ENCODE peak calls at places on chromosomes 13 and 19, in eight cellular contexts. One of them, this sample, is unnamed.

GRCh38 chr19:45500918-45501729 is 2.9 kb downstream of the PPM1N start:
- DNase-seq in body of pancreas: no peak
- DNase-seq in stomach: no peak
- DNase-seq in tibial nerve: no peak
- DNase-seq in HCT116: no peak
- DNase-seq in cardiac fibroblast: no peak
- DNase-seq in fibroblast of lung: no peak
- DNase-seq in IMR-90: no peak
- DNase-seq in this sample: no peak

GRCh38 chr13:81224502-81224833 is 883.5 kb upstream of the SPRY2 start:
- DNase-seq in body of pancreas: no peak
- DNase-seq in stomach: no peak
- DNase-seq in tibial nerve: no peak
- DNase-seq in HCT116: no peak
- DNase-seq in cardiac fibroblast: no peak
- DNase-seq in fibroblast of lung: no peak
- DNase-seq in IMR-90: no peak
- DNase-seq in this sample: no peak

GRCh38 chr19:51651216-51651846 is 4.7 kb upstream of the SIGLEC14 start:
- DNase-seq in body of pancreas: no peak
- DNase-seq in stomach: no peak
- DNase-seq in tibial nerve: no peak
- DNase-seq in HCT116: no peak
- DNase-seq in cardiac fibroblast: no peak
- DNase-seq in fibroblast of lung: no peak
- DNase-seq in IMR-90: no peak
- DNase-seq in this sample: no peak

GRCh38 chr13:23554000-23554399 is 16.2 kb upstream of the TNFRSF19 start:
- DNase-seq in body of pancreas: no peak
- DNase-seq in stomach: no peak
- DNase-seq in tibial nerve: no peak
- DNase-seq in HCT116: peak
- DNase-seq in cardiac fibroblast: no peak
- DNase-seq in fibroblast of lung: no peak
- DNase-seq in IMR-90: peak
- DNase-seq in this sample: peak

GRCh38 chr19:16756649-16757048 is 37.0 kb downstream of the NWD1 start:
- DNase-seq in body of pancreas: no peak
- DNase-seq in stomach: no peak
- DNase-seq in tibial nerve: no peak
- DNase-seq in HCT116: no peak
- DNase-seq in cardiac fibroblast: no peak
- DNase-seq in fibroblast of lung: no peak
- DNase-seq in IMR-90: no peak
- DNase-seq in this sample: no peak

GRCh38 chr19:14475251-14476073 is at the start of gene PTGER1:
- DNase-seq in body of pancreas: no peak
- DNase-seq in stomach: no peak
- DNase-seq in tibial nerve: no peak
- DNase-seq in HCT116: peak
- DNase-seq in cardiac fibroblast: peak
- DNase-seq in fibroblast of lung: peak
- DNase-seq in IMR-90: peak
- DNase-seq in this sample: peak

GRCh38 chr13:51894239-51894638 is 32.5 kb downstream of the CCDC70 start:
- DNase-seq in body of pancreas: no peak
- DNase-seq in stomach: no peak
- DNase-seq in tibial nerve: no peak
- DNase-seq in HCT116: no peak
- DNase-seq in cardiac fibroblast: no peak
- DNase-seq in fibroblast of lung: no peak
- DNase-seq in IMR-90: no peak
- DNase-seq in this sample: no peak

GRCh38 chr13:112962911-112963625 is 5.9 kb upstream of the MCF2L start:
- DNase-seq in body of pancreas: no peak
- DNase-seq in stomach: no peak
- DNase-seq in tibial nerve: no peak
- DNase-seq in HCT116: no peak
- DNase-seq in cardiac fibroblast: no peak
- DNase-seq in fibroblast of lung: no peak
- DNase-seq in IMR-90: no peak
- DNase-seq in this sample: no peak

GRCh38 chr13:75365724-75366173 is 116.2 kb downstream of the TBC1D4 start:
- DNase-seq in body of pancreas: no peak
- DNase-seq in stomach: no peak
- DNase-seq in tibial nerve: no peak
- DNase-seq in HCT116: peak
- DNase-seq in cardiac fibroblast: peak
- DNase-seq in fibroblast of lung: peak
- DNase-seq in IMR-90: peak
- DNase-seq in this sample: peak

GRCh38 chr19:43316591-43317319 is 36.7 kb upstream of the CD177 start:
- DNase-seq in body of pancreas: peak
- DNase-seq in stomach: peak
- DNase-seq in tibial nerve: no peak
- DNase-seq in HCT116: peak
- DNase-seq in cardiac fibroblast: no peak
- DNase-seq in fibroblast of lung: peak
- DNase-seq in IMR-90: peak
- DNase-seq in this sample: peak

GRCh38 chr19:8210660-8211101 is 1.5 kb downstream of the CERS4 start:
- DNase-seq in body of pancreas: peak
- DNase-seq in stomach: no peak
- DNase-seq in tibial nerve: no peak
- DNase-seq in HCT116: no peak
- DNase-seq in cardiac fibroblast: no peak
- DNase-seq in fibroblast of lung: no peak
- DNase-seq in IMR-90: no peak
- DNase-seq in this sample: no peak

GRCh38 chr13:114124921-114125320 is 7.5 kb downstream of the RASA3 start:
- DNase-seq in body of pancreas: no peak
- DNase-seq in stomach: no peak
- DNase-seq in tibial nerve: no peak
- DNase-seq in HCT116: no peak
- DNase-seq in cardiac fibroblast: peak
- DNase-seq in fibroblast of lung: peak
- DNase-seq in IMR-90: peak
- DNase-seq in this sample: peak

GRCh38 chr13:41500501-41500900 is 43.2 kb downstream of the RGCC start:
- DNase-seq in body of pancreas: no peak
- DNase-seq in stomach: no peak
- DNase-seq in tibial nerve: no peak
- DNase-seq in HCT116: no peak
- DNase-seq in cardiac fibroblast: no peak
- DNase-seq in fibroblast of lung: no peak
- DNase-seq in IMR-90: no peak
- DNase-seq in this sample: peak

GRCh38 chr19:38243279-38243673 is 12.9 kb downstream of the PPP1R14A start:
- DNase-seq in body of pancreas: no peak
- DNase-seq in stomach: no peak
- DNase-seq in tibial nerve: no peak
- DNase-seq in HCT116: no peak
- DNase-seq in cardiac fibroblast: no peak
- DNase-seq in fibroblast of lung: no peak
- DNase-seq in IMR-90: no peak
- DNase-seq in this sample: no peak

GRCh38 chr13:68234278-68234677 is 1004.1 kb upstream of the PCDH9 start:
- DNase-seq in body of pancreas: no peak
- DNase-seq in stomach: no peak
- DNase-seq in tibial nerve: no peak
- DNase-seq in HCT116: no peak
- DNase-seq in cardiac fibroblast: peak
- DNase-seq in fibroblast of lung: peak
- DNase-seq in IMR-90: no peak
- DNase-seq in this sample: peak

GRCh38 chr13:110648155-110648819 is 32.9 kb downstream of the NAXD start:
- DNase-seq in body of pancreas: peak
- DNase-seq in stomach: no peak
- DNase-seq in tibial nerve: no peak
- DNase-seq in HCT116: no peak
- DNase-seq in cardiac fibroblast: no peak
- DNase-seq in fibroblast of lung: no peak
- DNase-seq in IMR-90: no peak
- DNase-seq in this sample: no peak

GRCh38 chr19:6768236-6768785 is 1.1 kb upstream of the SH2D3A start:
- DNase-seq in body of pancreas: no peak
- DNase-seq in stomach: no peak
- DNase-seq in tibial nerve: no peak
- DNase-seq in HCT116: no peak
- DNase-seq in cardiac fibroblast: no peak
- DNase-seq in fibroblast of lung: no peak
- DNase-seq in IMR-90: no peak
- DNase-seq in this sample: no peak

GRCh38 chr19:6766357-6767080 is 716 bp downstream of the SH2D3A start:
- DNase-seq in body of pancreas: peak
- DNase-seq in stomach: no peak
- DNase-seq in tibial nerve: no peak
- DNase-seq in HCT116: no peak
- DNase-seq in cardiac fibroblast: no peak
- DNase-seq in fibroblast of lung: no peak
- DNase-seq in IMR-90: no peak
- DNase-seq in this sample: peak

GRCh38 chr19:6767357-6768235 is at the start of gene SH2D3A:
- DNase-seq in body of pancreas: peak
- DNase-seq in stomach: peak
- DNase-seq in tibial nerve: no peak
- DNase-seq in HCT116: peak
- DNase-seq in cardiac fibroblast: peak
- DNase-seq in fibroblast of lung: peak
- DNase-seq in IMR-90: peak
- DNase-seq in this sample: peak

GRCh38 chr19:6767081-6767356 is 216 bp downstream of the SH2D3A start:
- DNase-seq in body of pancreas: no peak
- DNase-seq in stomach: no peak
- DNase-seq in tibial nerve: no peak
- DNase-seq in HCT116: no peak
- DNase-seq in cardiac fibroblast: no peak
- DNase-seq in fibroblast of lung: no peak
- DNase-seq in IMR-90: no peak
- DNase-seq in this sample: peak

GRCh38 chr19:6769006-6769637 is 1.9 kb upstream of the SH2D3A start:
- DNase-seq in body of pancreas: peak
- DNase-seq in stomach: no peak
- DNase-seq in tibial nerve: no peak
- DNase-seq in HCT116: no peak
- DNase-seq in cardiac fibroblast: peak
- DNase-seq in fibroblast of lung: peak
- DNase-seq in IMR-90: peak
- DNase-seq in this sample: peak
- TF ChIP-seq CTCF in body of pancreas: peak
- TF ChIP-seq CTCF in stomach: peak
- TF ChIP-seq CTCF in tibial nerve: no peak
- TF ChIP-seq CTCF in HCT116: peak
- TF ChIP-seq CTCF in cardiac fibroblast: peak
- TF ChIP-seq CTCF in fibroblast of lung: no peak
- TF ChIP-seq CTCF in IMR-90: peak
- TF ChIP-seq CTCF in this sample: no peak

GRCh38 chr13:98966019-98966418 is 11.8 kb downstream of the DOCK9 start:
- DNase-seq in body of pancreas: no peak
- DNase-seq in stomach: no peak
- DNase-seq in tibial nerve: no peak
- DNase-seq in HCT116: no peak
- DNase-seq in cardiac fibroblast: no peak
- DNase-seq in fibroblast of lung: no peak
- DNase-seq in IMR-90: no peak
- DNase-seq in this sample: no peak
- H3K4me3 ChIP-seq in body of pancreas: no peak
- H3K4me3 ChIP-seq in stomach: no peak
- H3K4me3 ChIP-seq in tibial nerve: no peak
- H3K4me3 ChIP-seq in HCT116: no peak
- H3K4me3 ChIP-seq in cardiac fibroblast: no peak
- H3K4me3 ChIP-seq in fibroblast of lung: no peak
- H3K4me3 ChIP-seq in IMR-90: no peak
- H3K4me3 ChIP-seq in this sample: no peak

GRCh38 chr13:45416521-45417125 is 1.6 kb downstream of the SLC25A30 start:
- DNase-seq in body of pancreas: no peak
- DNase-seq in stomach: no peak
- DNase-seq in tibial nerve: no peak
- DNase-seq in HCT116: no peak
- DNase-seq in cardiac fibroblast: no peak
- DNase-seq in fibroblast of lung: no peak
- DNase-seq in IMR-90: no peak
- DNase-seq in this sample: no peak
- TF ChIP-seq CTCF in body of pancreas: no peak
- TF ChIP-seq CTCF in stomach: no peak
- TF ChIP-seq CTCF in tibial nerve: no peak
- TF ChIP-seq CTCF in HCT116: no peak
- TF ChIP-seq CTCF in cardiac fibroblast: no peak
- TF ChIP-seq CTCF in fibroblast of lung: no peak
- TF ChIP-seq CTCF in IMR-90: no peak
- TF ChIP-seq CTCF in this sample: no peak

GRCh38 chr19:11383706-11384048 is 437 bp downstream of the EPOR start:
- DNase-seq in body of pancreas: peak
- DNase-seq in stomach: no peak
- DNase-seq in tibial nerve: no peak
- DNase-seq in HCT116: no peak
- DNase-seq in cardiac fibroblast: no peak
- DNase-seq in fibroblast of lung: no peak
- DNase-seq in IMR-90: no peak
- DNase-seq in this sample: no peak
- H3K4me3 ChIP-seq in body of pancreas: peak
- H3K4me3 ChIP-seq in stomach: peak
- H3K4me3 ChIP-seq in tibial nerve: peak
- H3K4me3 ChIP-seq in HCT116: peak
- H3K4me3 ChIP-seq in cardiac fibroblast: peak
- H3K4me3 ChIP-seq in fibroblast of lung: peak
- H3K4me3 ChIP-seq in IMR-90: peak
- H3K4me3 ChIP-seq in this sample: no peak

DNA sequence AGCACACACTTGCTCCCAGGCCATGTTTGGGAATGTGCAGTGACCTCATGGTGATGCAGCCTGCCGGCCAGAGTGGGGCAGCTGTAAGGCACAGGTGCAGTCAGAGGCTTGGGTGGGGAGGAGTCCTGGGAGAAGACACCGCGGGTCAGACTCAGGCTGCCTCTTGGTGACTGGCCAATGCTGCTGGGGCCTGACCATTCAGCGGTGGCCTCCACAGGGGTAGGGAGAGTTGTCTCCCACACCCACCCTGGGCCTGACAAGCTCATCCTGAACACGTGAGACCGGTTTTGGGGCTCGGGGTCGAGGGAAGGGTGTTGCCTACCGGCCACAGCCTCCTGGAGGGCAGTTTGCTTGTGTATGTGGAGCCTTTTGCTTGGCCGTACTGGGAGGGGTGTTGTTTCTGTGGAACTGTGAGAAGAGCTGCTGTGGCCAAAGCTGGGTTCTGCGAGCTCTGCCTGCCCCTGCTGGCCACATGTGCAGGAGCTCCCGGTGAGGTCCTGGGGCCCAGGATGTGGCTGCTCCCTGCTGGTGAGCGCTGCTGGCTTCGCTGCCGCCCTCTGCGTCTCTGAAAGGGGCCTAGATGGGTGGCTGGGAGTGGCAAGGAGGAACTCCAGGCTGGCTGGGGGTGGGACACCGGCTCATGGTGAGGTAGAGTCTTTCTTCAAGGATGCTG is 22.1 kb downstream of the UPF1 start:
- DNase-seq in body of pancreas: no peak
- DNase-seq in stomach: no peak
- DNase-seq in tibial nerve: no peak
- DNase-seq in HCT116: no peak
- DNase-seq in cardiac fibroblast: no peak
- DNase-seq in fibroblast of lung: no peak
- DNase-seq in IMR-90: no peak
- DNase-seq in this sample: no peak
- TF ChIP-seq CTCF in body of pancreas: no peak
- TF ChIP-seq CTCF in stomach: no peak
- TF ChIP-seq CTCF in tibial nerve: no peak
- TF ChIP-seq CTCF in HCT116: no peak
- TF ChIP-seq CTCF in cardiac fibroblast: no peak
- TF ChIP-seq CTCF in fibroblast of lung: no peak
- TF ChIP-seq CTCF in IMR-90: no peak
- TF ChIP-seq CTCF in this sample: no peak

This sample was measured in epithelial cell of esophagus.